ENCODE peak calls at places on chromosome 3, in five cellular contexts. A is HFF-Myc, E is neural crest cell, B is WTC11, D is fibroblast of lung. Z is an unnamed sample.

GRCh38 chr3:42129014-42129953 is 38.1 kb downstream of the TRAK1 start:
- DNase-seq in B (no peak), A (no peak), D (peak; percentile 34), E (no peak), Z (no peak)

GRCh38 chr3:25652921-25653320 is 11.8 kb downstream of the TOP2B start:
- DNase-seq in E (no peak), A (no peak), D (peak; percentile 39), B (no peak), Z (no peak)

GRCh38 chr3:106018929-106019328 is 150.1 kb upstream of the CBLB start:
- DNase-seq in D (no peak), E (no peak), B (no peak), A (no peak), Z (no peak)

GRCh38 chr3:48588230-48588629 is 6.9 kb downstream of the COL7A1 start:
- DNase-seq in B (no peak), D (no peak), E (no peak), A (no peak), Z (no peak)

GRCh38 chr3:56536735-56537134 is 20.2 kb upstream of the CCDC66 start:
- DNase-seq in D (no peak), E (no peak), B (no peak), A (no peak), Z (no peak)

GRCh38 chr3:166713787-166714186 is 666.3 kb downstream of the ZBBX start:
- DNase-seq in B (no peak), E (no peak), D (no peak), A (no peak), Z (no peak)

GRCh38 chr3:50154840-50155490 is at the start of gene SEMA3F:
- DNase-seq in E (peak; percentile 37), D (peak; percentile 73), B (peak; percentile 67), A (no peak), Z (no peak)

GRCh38 chr3:116920836-116921596 is 211.4 kb downstream of the TUSC7 start:
- DNase-seq in A (no peak), E (no peak), B (no peak), D (no peak), Z (no peak)

GRCh38 chr3:175941352-175941751 is 1082.2 kb downstream of the NAALADL2 start:
- DNase-seq in A (no peak), D (no peak), B (peak; percentile 62), E (no peak), Z (no peak)

GRCh38 chr3:151541184-151541583 is 80.3 kb upstream of the IGSF10 start:
- DNase-seq in B (no peak), E (no peak), A (no peak), D (no peak), Z (no peak)

GRCh38 chr3:190333961-190334360 is 11.7 kb upstream of the CLDN1 start:
- DNase-seq in B (no peak), E (no peak), A (no peak), D (no peak), Z (no peak)
- TF ChIP-seq CTCF in B (no peak), E (no peak), A (no peak), D (no peak), Z (no peak)

DNA sequence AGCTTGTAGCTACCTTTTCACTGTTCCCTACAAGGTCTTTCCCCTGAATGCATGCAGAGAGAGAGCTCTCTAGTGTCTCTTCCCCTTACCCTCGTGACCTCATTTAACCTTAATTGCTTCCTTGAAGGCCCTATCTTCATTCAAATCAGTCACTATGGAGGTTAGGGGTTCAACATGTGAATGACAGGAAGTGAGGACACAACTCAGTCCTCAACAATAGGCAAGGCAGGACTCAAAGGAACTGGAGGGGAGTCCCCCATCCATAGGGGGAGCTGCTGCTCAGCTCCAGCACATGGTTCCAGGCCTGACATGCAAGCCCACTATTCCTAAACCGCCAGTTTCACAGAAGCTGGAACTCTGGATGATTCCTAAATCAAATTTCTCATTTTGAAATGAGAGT is 33.8 kb upstream of the GYG1 start:
- DNase-seq in E (no peak), D (no peak), A (no peak), B (peak; percentile 56), Z (no peak)
- TF ChIP-seq CTCF in E (no peak), D (peak; percentile 34), A (peak; percentile 35), B (peak; percentile 56), Z (peak; percentile 50)

DNA sequence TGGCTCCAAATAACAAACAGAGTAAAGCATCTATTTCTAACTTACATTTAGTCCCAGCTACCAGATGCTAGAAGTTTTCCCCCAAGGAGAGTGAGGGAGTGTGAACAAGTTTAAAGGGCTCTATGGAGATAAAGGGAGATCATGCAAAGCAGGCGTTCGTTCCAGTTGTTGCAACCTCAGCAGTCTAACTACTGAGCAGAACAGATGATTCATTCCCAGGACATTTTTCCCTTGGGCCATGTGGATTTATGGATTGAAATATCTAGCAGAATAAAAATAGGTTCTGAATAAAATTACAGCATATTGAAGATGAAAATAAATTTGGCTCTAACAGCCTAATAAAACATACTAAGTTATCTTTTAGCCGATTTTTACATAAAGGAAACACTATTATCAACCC is 154.8 kb upstream of the TTC14 start:
- DNase-seq in B (no peak), A (no peak), E (no peak), D (no peak), Z (no peak)
- TF ChIP-seq CTCF in B (no peak), A (no peak), E (no peak), D (no peak), Z (no peak)

DNA sequence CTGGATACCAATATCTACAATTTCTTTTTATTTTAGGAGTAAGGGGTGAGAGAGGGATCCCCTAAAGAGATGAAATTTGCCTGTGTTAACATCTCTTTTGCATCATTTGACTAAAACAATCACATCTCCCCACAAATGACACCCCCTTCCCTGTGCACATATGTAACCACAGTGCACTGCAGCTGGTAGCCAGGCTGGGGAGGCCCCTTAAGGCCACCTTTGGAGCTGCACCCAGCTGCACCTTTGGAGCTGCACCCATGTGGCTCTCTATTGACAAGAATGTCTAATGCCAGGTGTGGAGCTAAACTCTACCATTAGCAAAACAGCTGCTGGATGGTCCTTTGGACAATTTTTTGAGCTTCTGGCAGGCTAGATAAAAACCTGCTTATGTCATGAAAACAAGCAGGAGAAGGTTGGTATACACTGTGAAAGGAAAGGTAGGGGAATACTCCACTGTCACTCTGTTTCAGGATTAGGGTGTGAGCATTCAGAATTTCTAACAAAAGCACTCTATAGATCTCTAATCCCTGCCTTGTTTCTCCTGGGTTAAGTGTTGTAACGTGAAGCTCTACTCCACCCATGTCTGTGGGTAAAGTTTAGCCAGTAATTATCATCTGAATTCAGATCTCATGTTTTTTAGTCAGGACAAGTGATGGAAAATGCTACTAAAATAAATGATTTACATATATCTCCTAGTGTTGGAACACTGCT is 52.1 kb downstream of the TFG start:
- DNase-seq in B (peak; percentile 37), E (no peak), A (no peak), D (no peak), Z (no peak)
- TF ChIP-seq CTCF in B (no peak), E (peak; percentile 33), A (no peak), D (peak; percentile 8), Z (peak; percentile 43)

GRCh38 chr3:43641306-43642114 is 19.7 kb upstream of the ANO10 start:
- DNase-seq in D (peak; percentile 56), E (no peak), A (no peak), B (no peak), Z (no peak)

GRCh38 chr3:43632986-43633385 is 11.2 kb upstream of the ANO10 start:
- DNase-seq in D (no peak), E (no peak), B (no peak), A (no peak), Z (no peak)

GRCh38 chr3:43644443-43644842 is 22.6 kb upstream of the ANO10 start:
- DNase-seq in E (no peak), D (no peak), A (no peak), B (no peak), Z (no peak)

GRCh38 chr3:43637702-43638101 is 15.9 kb upstream of the ANO10 start:
- DNase-seq in E (no peak), A (no peak), B (no peak), D (no peak), Z (no peak)

GRCh38 chr3:43638594-43639447 is 17.0 kb upstream of the ANO10 start:
- DNase-seq in E (no peak), A (no peak), D (peak; percentile 62), B (peak; percentile 55), Z (peak; percentile 53)
- TF ChIP-seq CTCF in E (no peak), A (peak; percentile 14), D (no peak), B (no peak), Z (peak; percentile 35)

DNA sequence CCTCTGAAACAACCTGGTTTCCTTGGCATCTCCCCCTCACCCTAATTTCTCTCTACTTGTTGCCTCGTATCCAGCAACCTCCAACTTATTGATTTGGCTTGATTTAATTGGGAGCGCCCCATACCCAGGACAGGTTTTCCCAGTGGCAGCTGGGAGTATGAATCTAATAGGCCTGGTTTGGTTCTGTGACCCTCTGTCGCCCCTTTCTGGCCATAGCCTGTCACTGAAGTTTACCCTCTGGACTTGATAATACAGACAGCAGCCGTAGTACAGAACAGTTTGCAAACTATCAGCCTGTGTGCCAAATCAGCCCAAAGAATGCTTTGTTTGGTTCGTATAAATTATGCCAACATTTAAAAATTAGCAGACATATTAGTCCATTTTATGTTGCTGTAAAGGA is 525.1 kb upstream of the GOLIM4 start:
- DNase-seq in D (peak; percentile 6), B (peak; percentile 70), E (peak; percentile 53), A (no peak), Z (no peak)
- TF ChIP-seq CTCF in D (peak; percentile 62), B (peak; percentile 58), E (peak; percentile 73), A (peak; percentile 35), Z (peak; percentile 67)

GRCh38 chr3:123314409-123315270 is 112.9 kb downstream of the SEC22A start:
- DNase-seq in E (no peak), B (peak; percentile 89), A (no peak), D (no peak), Z (no peak)
- TF ChIP-seq CTCF in E (peak; percentile 17), B (no peak), A (no peak), D (no peak), Z (no peak)

Z was measured in retinal pigment epithelial cell.